ENCODE peak calls at places on chromosomes 12 and 14, in four cellular contexts. One of them, this sample, is unnamed.
A peak's percentile ranks its signal among the peaks of the same experiment; 100 is the strongest.

GRCh38 chr12:12913626-12914388 is 22.4 kb downstream of the GPRC5A start:
- DNase-seq in mammary epithelial cell: no peak
- DNase-seq in HFF-Myc: no peak
- DNase-seq in ovary: no peak
- DNase-seq in this sample: no peak

GRCh38 chr12:93839076-93839475 is 161.9 kb downstream of the CRADD start:
- DNase-seq in mammary epithelial cell: no peak
- DNase-seq in HFF-Myc: no peak
- DNase-seq in ovary: no peak
- DNase-seq in this sample: no peak

GRCh38 chr12:93836616-93837260 is 159.6 kb downstream of the CRADD start:
- DNase-seq in mammary epithelial cell: no peak
- DNase-seq in HFF-Myc: no peak
- DNase-seq in ovary: no peak
- DNase-seq in this sample: no peak

GRCh38 chr14:20306079-20306423 is 300 bp upstream of the TTC5 start:
- DNase-seq in mammary epithelial cell: no peak
- DNase-seq in HFF-Myc: no peak
- DNase-seq in ovary: no peak
- DNase-seq in this sample: no peak

GRCh38 chr14:49892301-49892635 is 614 bp upstream of the ARF6 start:
- DNase-seq in mammary epithelial cell: peak; percentile 70
- DNase-seq in HFF-Myc: no peak
- DNase-seq in ovary: no peak
- DNase-seq in this sample: no peak

GRCh38 chr12:14313379-14313778 is 52.1 kb upstream of the ATF7IP start:
- DNase-seq in mammary epithelial cell: peak; percentile 19
- DNase-seq in HFF-Myc: no peak
- DNase-seq in ovary: no peak
- DNase-seq in this sample: no peak

GRCh38 chr12:24414421-24414820 is 465.0 kb upstream of the SOX5 start:
- DNase-seq in mammary epithelial cell: no peak
- DNase-seq in HFF-Myc: no peak
- DNase-seq in ovary: no peak
- DNase-seq in this sample: no peak

GRCh38 chr12:69824028-69824427 is 999 bp upstream of the MYRFL start:
- DNase-seq in mammary epithelial cell: no peak
- DNase-seq in HFF-Myc: no peak
- DNase-seq in ovary: no peak
- DNase-seq in this sample: no peak

GRCh38 chr14:100158566-100159106 is 809 bp downstream of the DEGS2 start:
- DNase-seq in mammary epithelial cell: no peak
- DNase-seq in HFF-Myc: no peak
- DNase-seq in ovary: no peak
- DNase-seq in this sample: no peak

GRCh38 chr12:28817524-28817923 is 331.6 kb upstream of the FAR2 start:
- DNase-seq in mammary epithelial cell: no peak
- DNase-seq in HFF-Myc: no peak
- DNase-seq in ovary: no peak
- DNase-seq in this sample: no peak

GRCh38 chr14:61335049-61335448 is 13.7 kb downstream of the PRKCH start:
- DNase-seq in mammary epithelial cell: no peak
- DNase-seq in HFF-Myc: no peak
- DNase-seq in ovary: no peak
- DNase-seq in this sample: no peak

GRCh38 chr14:67413806-67414769 is 2.1 kb upstream of the PLEK2 start:
- DNase-seq in mammary epithelial cell: peak; percentile 96
- DNase-seq in HFF-Myc: peak; percentile 56
- DNase-seq in ovary: no peak
- DNase-seq in this sample: no peak

GRCh38 chr14:37150414-37150813 is 22.0 kb downstream of the SLC25A21 start:
- DNase-seq in mammary epithelial cell: peak; percentile 36
- DNase-seq in HFF-Myc: no peak
- DNase-seq in ovary: no peak
- DNase-seq in this sample: no peak

GRCh38 chr14:20469890-20470858 is 968 bp downstream of the PNP start:
- DNase-seq in mammary epithelial cell: peak; percentile 86
- DNase-seq in HFF-Myc: peak; percentile 31
- DNase-seq in ovary: no peak
- DNase-seq in this sample: no peak

GRCh38 chr12:104219361-104219892 is 3.8 kb downstream of the TXNRD1 start:
- DNase-seq in mammary epithelial cell: peak; percentile 89
- DNase-seq in HFF-Myc: peak; percentile 81
- DNase-seq in ovary: no peak
- DNase-seq in this sample: no peak

GRCh38 chr14:72961579-72962335 is 35.5 kb downstream of the DCAF4 start:
- DNase-seq in mammary epithelial cell: peak; percentile 93
- DNase-seq in HFF-Myc: no peak
- DNase-seq in ovary: no peak
- DNase-seq in this sample: no peak

GRCh38 chr14:101905614-101906013 is 58.8 kb upstream of the DYNC1H1 start:
- DNase-seq in mammary epithelial cell: no peak
- DNase-seq in HFF-Myc: no peak
- DNase-seq in ovary: no peak
- DNase-seq in this sample: no peak

GRCh38 chr14:68814376-68815287 is 21.8 kb upstream of the ZFP36L1 start:
- DNase-seq in mammary epithelial cell: peak; percentile 11
- DNase-seq in HFF-Myc: no peak
- DNase-seq in ovary: peak; percentile 65
- DNase-seq in this sample: no peak

GRCh38 chr14:74941676-74942097 is 13.7 kb downstream of the PGF start:
- DNase-seq in mammary epithelial cell: no peak
- DNase-seq in HFF-Myc: no peak
- DNase-seq in ovary: no peak
- DNase-seq in this sample: no peak

GRCh38 chr14:89137514-89138163 is 279.4 kb downstream of the FOXN3 start:
- DNase-seq in mammary epithelial cell: peak; percentile 94
- DNase-seq in HFF-Myc: peak; percentile 74
- DNase-seq in ovary: no peak
- DNase-seq in this sample: peak; percentile 2

GRCh38 chr14:55848964-55849363 is 269.0 kb downstream of the KTN1 start:
- DNase-seq in mammary epithelial cell: no peak
- DNase-seq in HFF-Myc: no peak
- DNase-seq in ovary: no peak
- DNase-seq in this sample: no peak

GRCh38 chr14:77125275-77126073 is 16.1 kb downstream of the ZDHHC22 start:
- DNase-seq in mammary epithelial cell: no peak
- DNase-seq in HFF-Myc: no peak
- DNase-seq in ovary: no peak
- DNase-seq in this sample: no peak

GRCh38 chr12:28415755-28416154 is 225.5 kb downstream of the CCDC91 start:
- DNase-seq in mammary epithelial cell: peak; percentile 64
- DNase-seq in HFF-Myc: no peak
- DNase-seq in ovary: no peak
- DNase-seq in this sample: no peak

GRCh38 chr12:120139958-120140357 is 23.4 kb upstream of the RAB35 start:
- DNase-seq in mammary epithelial cell: no peak
- DNase-seq in HFF-Myc: no peak
- DNase-seq in ovary: no peak
- DNase-seq in this sample: no peak

GRCh38 chr12:102596687-102597086 is 116.3 kb upstream of the IGF1 start:
- DNase-seq in mammary epithelial cell: no peak
- DNase-seq in HFF-Myc: no peak
- DNase-seq in ovary: no peak
- DNase-seq in this sample: no peak

GRCh38 chr12:11853126-11853525 is 203.7 kb downstream of the ETV6 start:
- DNase-seq in mammary epithelial cell: no peak
- DNase-seq in HFF-Myc: no peak
- DNase-seq in ovary: no peak
- DNase-seq in this sample: no peak

GRCh38 chr12:72453079-72453478 is 180.9 kb downstream of the TRHDE start:
- DNase-seq in mammary epithelial cell: no peak
- DNase-seq in HFF-Myc: no peak
- DNase-seq in ovary: no peak
- DNase-seq in this sample: no peak

GRCh38 chr14:101495827-101496778 is 65.2 kb upstream of the DIO3 start:
- DNase-seq in mammary epithelial cell: no peak
- DNase-seq in HFF-Myc: no peak
- DNase-seq in ovary: peak; percentile 41
- DNase-seq in this sample: no peak

GRCh38 chr14:77043177-77043983 is 14.9 kb upstream of the IRF2BPL start:
- DNase-seq in mammary epithelial cell: peak; percentile 94
- DNase-seq in HFF-Myc: no peak
- DNase-seq in ovary: peak; percentile 60
- DNase-seq in this sample: no peak

GRCh38 chr12:100268835-100269564 is 2.0 kb downstream of the SCYL2 start:
- DNase-seq in mammary epithelial cell: peak; percentile 5
- DNase-seq in HFF-Myc: no peak
- DNase-seq in ovary: no peak
- DNase-seq in this sample: no peak

GRCh38 chr12:124140889-124141550 is 153.9 kb upstream of the RFLNA start:
- DNase-seq in mammary epithelial cell: no peak
- DNase-seq in HFF-Myc: no peak
- DNase-seq in ovary: no peak
- DNase-seq in this sample: no peak
- H3K4me3 ChIP-seq in mammary epithelial cell: no peak overlapping the region
- H3K4me3 ChIP-seq in HFF-Myc: no peak overlapping the region
- H3K4me3 ChIP-seq in ovary: no peak overlapping the region
- H3K4me3 ChIP-seq in this sample: no peak overlapping the region

GRCh38 chr12:131101703-131102492 is 148.2 kb downstream of the ADGRD1 start:
- DNase-seq in mammary epithelial cell: no peak
- DNase-seq in HFF-Myc: no peak
- DNase-seq in ovary: no peak
- DNase-seq in this sample: no peak
- H3K4me3 ChIP-seq in mammary epithelial cell: no peak overlapping the region
- H3K4me3 ChIP-seq in HFF-Myc: no peak overlapping the region
- H3K4me3 ChIP-seq in ovary: no peak overlapping the region
- H3K4me3 ChIP-seq in this sample: no peak overlapping the region

DNA sequence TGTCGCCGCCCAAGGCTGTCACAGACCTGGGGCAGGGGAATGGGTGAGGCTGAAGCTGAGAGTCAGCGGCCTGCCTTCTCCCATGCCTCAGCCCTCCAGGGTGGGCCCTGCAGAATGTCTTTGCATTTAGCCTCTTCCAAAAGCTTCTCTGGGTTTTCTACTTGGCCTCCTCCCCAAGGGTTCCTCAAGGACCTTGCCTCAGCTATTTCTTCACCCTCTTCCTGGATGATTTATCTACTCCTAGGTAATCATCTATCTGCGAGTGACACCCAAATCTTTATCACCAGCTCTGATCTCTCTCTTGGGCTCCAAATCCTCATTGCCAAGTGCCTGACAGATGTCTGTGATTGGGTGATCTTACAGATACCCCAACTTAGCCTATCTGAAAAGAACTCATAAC is 4.7 kb upstream of the LPAR5 start:
- DNase-seq in mammary epithelial cell: no peak
- DNase-seq in HFF-Myc: no peak
- DNase-seq in ovary: no peak
- DNase-seq in this sample: no peak
- H3K4me3 ChIP-seq in mammary epithelial cell: no peak overlapping the region
- H3K4me3 ChIP-seq in HFF-Myc: no peak overlapping the region
- H3K4me3 ChIP-seq in ovary: no peak overlapping the region
- H3K4me3 ChIP-seq in this sample: no peak overlapping the region

GRCh38 chr14:90676356-90676755 is 139.9 kb downstream of the TTC7B start:
- DNase-seq in mammary epithelial cell: no peak
- DNase-seq in HFF-Myc: no peak
- DNase-seq in ovary: no peak
- DNase-seq in this sample: no peak

GRCh38 chr14:90674716-90675115 is 141.5 kb downstream of the TTC7B start:
- DNase-seq in mammary epithelial cell: no peak
- DNase-seq in HFF-Myc: no peak
- DNase-seq in ovary: no peak
- DNase-seq in this sample: no peak

GRCh38 chr14:90676859-90677258 is 139.4 kb downstream of the TTC7B start:
- DNase-seq in mammary epithelial cell: no peak
- DNase-seq in HFF-Myc: no peak
- DNase-seq in ovary: no peak
- DNase-seq in this sample: no peak

GRCh38 chr14:90674043-90674670 is 142.1 kb downstream of the TTC7B start:
- DNase-seq in mammary epithelial cell: no peak
- DNase-seq in HFF-Myc: no peak
- DNase-seq in ovary: no peak
- DNase-seq in this sample: no peak

GRCh38 chr14:90675399-90675798 is 140.8 kb downstream of the TTC7B start:
- DNase-seq in mammary epithelial cell: no peak
- DNase-seq in HFF-Myc: no peak
- DNase-seq in ovary: no peak
- DNase-seq in this sample: no peak
- H3K4me3 ChIP-seq in mammary epithelial cell: no peak overlapping the region
- H3K4me3 ChIP-seq in HFF-Myc: no peak overlapping the region
- H3K4me3 ChIP-seq in ovary: no peak overlapping the region
- H3K4me3 ChIP-seq in this sample: no peak overlapping the region

DNA sequence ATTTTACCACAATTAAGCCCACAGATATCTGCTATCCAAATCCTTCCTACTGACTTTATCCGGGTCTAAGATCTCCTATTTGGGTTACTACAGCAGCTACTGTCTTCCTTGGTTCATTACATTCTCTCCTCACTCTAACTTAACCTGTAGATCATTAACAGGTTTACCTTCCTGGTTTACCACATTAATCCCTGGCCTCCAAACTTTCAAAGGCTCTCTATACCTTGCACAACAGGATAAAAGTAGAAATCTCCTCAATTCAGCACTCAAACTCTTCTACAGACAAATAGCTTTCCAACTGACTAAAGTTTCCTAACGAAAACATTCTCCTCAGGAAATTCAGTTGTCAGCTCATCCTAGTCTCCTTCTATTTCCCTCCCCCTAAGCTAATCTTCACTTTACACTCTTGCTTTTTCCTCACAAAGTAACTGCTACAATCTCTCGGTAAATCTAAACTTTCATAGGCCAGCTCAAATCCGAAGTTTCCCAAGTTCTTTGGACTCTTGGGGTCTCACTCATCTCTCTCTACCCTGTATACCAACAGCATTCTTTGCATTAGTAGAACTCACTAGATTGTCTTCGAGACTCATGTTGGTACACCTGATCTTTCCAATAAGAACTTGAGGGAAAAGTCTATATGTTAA is 2.7 kb downstream of the BTBD7 start:
- DNase-seq in mammary epithelial cell: no peak
- DNase-seq in HFF-Myc: no peak
- DNase-seq in ovary: no peak
- DNase-seq in this sample: no peak
- H3K4me3 ChIP-seq in mammary epithelial cell: no peak overlapping the region
- H3K4me3 ChIP-seq in HFF-Myc: no peak overlapping the region
- H3K4me3 ChIP-seq in ovary: no peak overlapping the region
- H3K4me3 ChIP-seq in this sample: no peak overlapping the region

This sample was measured in esophagus squamous epithelium.